ENCODE peak calls at places on chromosomes 11 and 22, in five cellular contexts. R is stimulated activated CD8-positive, alpha-beta memory T cell treated with anti-CD3 and anti-CD28 coated beads, Interleukin-7, amount 100 ng/mL, for 1 hour; A is stimulated activated CD4-positive, alpha-beta T cell treated with anti-CD3 and anti-CD28 coated beads, Interleukin-1b, Interleukin-23, amount 100 ng/mL, for 1 hour; O is H9; K is progenitor cell of endocrine pancreas. C is an unnamed sample.

GRCh38 chr11:61834278-61835004 is 6.3 kb downstream of the FADS2 start:
- DNase-seq in R (no peak), A (no peak), O (peak; percentile 90), K (no peak), C (no peak)

GRCh38 chr11:28542556-28542955 is 434.4 kb downstream of the METTL15 start:
- DNase-seq in R (no peak), A (no peak), O (no peak), K (no peak), C (no peak)

GRCh38 chr11:134340354-134340964 is 8.7 kb downstream of the GLB1L2 start:
- DNase-seq in R (no peak), A (no peak), O (no peak), K (no peak), C (no peak)

GRCh38 chr11:62120466-62120865 is 3.3 kb upstream of the INCENP start:
- DNase-seq in R (no peak), A (no peak), O (no peak), K (no peak), C (no peak)

GRCh38 chr11:112290462-112290894 is 29.8 kb upstream of the PLET1 start:
- DNase-seq in R (no peak), A (no peak), O (no peak), K (no peak), C (no peak)

GRCh38 chr11:67732045-67732787 is 57.8 kb upstream of the ALDH3B2 start:
- DNase-seq in R (peak; percentile 19), A (no peak), O (peak; percentile 45), K (no peak), C (no peak)

GRCh38 chr22:44023404-44024287 is 456 bp upstream of the PARVB start:
- DNase-seq in R (no peak), A (no peak), O (peak; percentile 42), K (peak; percentile 37), C (no peak)

GRCh38 chr11:32891657-32892354 is 805 bp upstream of the QSER1 start:
- DNase-seq in R (no peak), A (no peak), O (no peak), K (no peak), C (no peak)

GRCh38 chr11:18669211-18669593 is 29.4 kb upstream of the TMEM86A start:
- DNase-seq in R (no peak), A (no peak), O (no peak), K (no peak), C (no peak)

GRCh38 chr11:69925366-69926196 is 106.4 kb upstream of the FGF3 start:
- DNase-seq in R (no peak), A (no peak), O (no peak), K (no peak), C (no peak)

GRCh38 chr22:46484861-46485595 is 52.4 kb downstream of the CELSR1 start:
- DNase-seq in R (no peak), A (no peak), O (no peak), K (no peak), C (no peak)

GRCh38 chr11:35605691-35606090 is 12.6 kb upstream of the FJX1 start:
- DNase-seq in R (no peak), A (no peak), O (no peak), K (no peak), C (no peak)

GRCh38 chr22:47193606-47194316 is 431.3 kb downstream of the TBC1D22A start:
- DNase-seq in R (no peak), A (no peak), O (no peak), K (no peak), C (no peak)

GRCh38 chr11:11272254-11272653 is 80.8 kb downstream of the CSNK2A3 start:
- DNase-seq in R (no peak), A (no peak), O (no peak), K (no peak), C (no peak)

GRCh38 chr11:47216141-47216798 is 1.5 kb downstream of the DDB2 start:
- DNase-seq in R (peak; percentile 25), A (peak; percentile 29), O (no peak), K (no peak), C (no peak)

C was measured in esophagus squamous epithelium.